ENCODE peak calls at places on chromosomes 12 and 14, in six cellular contexts. M is nephron progenitor cell, A is DMS153, Y is GDM1, J is A172, Q is H7. K is an unnamed sample.

GRCh38 chr14:69953266-69953905 is 74.2 kb downstream of the SMOC1 start:
- DNase-seq in J (no peak), M (no peak), Y (no peak), Q (no peak), A (no peak), K (no peak)

GRCh38 chr12:75722714-75723200 is 211.3 kb upstream of the KRR1 start:
- DNase-seq in Q (no peak), J (peak), Y (peak), M (no peak), A (peak), K (peak)

GRCh38 chr12:113119980-113120669 is 15.4 kb downstream of the RASAL1 start:
- DNase-seq in A (peak), M (no peak), Y (no peak), Q (peak), J (no peak), K (no peak)

GRCh38 chr12:92955997-92956663 is 27.0 kb upstream of the EEA1 start:
- DNase-seq in A (no peak), Y (no peak), Q (no peak), M (no peak), J (no peak), K (no peak)

GRCh38 chr14:24734917-24735500 is 101.0 kb upstream of the GZMB start:
- DNase-seq in A (peak), Y (peak), Q (peak), J (peak), M (peak), K (peak)

GRCh38 chr14:33773205-33774030 is 177.5 kb downstream of the EGLN3 start:
- DNase-seq in Q (no peak), A (no peak), J (no peak), M (no peak), Y (no peak), K (no peak)

GRCh38 chr12:2284321-2284813 is 231.6 kb downstream of the CACNA1C start:
- DNase-seq in A (no peak), M (no peak), Q (no peak), Y (no peak), J (no peak), K (no peak)

GRCh38 chr12:94250130-94250529 is 101.8 kb downstream of the PLXNC1 start:
- DNase-seq in Y (no peak), A (no peak), Q (no peak), J (no peak), M (no peak), K (no peak)

GRCh38 chr12:123634142-123634561 is 523 bp downstream of the GTF2H3 start:
- DNase-seq in Q (no peak), Y (no peak), J (no peak), A (no peak), M (peak), K (no peak)

GRCh38 chr12:127516467-127516866 is 750.5 kb upstream of the TMEM132C start:
- DNase-seq in Y (no peak), A (no peak), Q (no peak), J (peak), M (no peak), K (no peak)

GRCh38 chr12:131353826-131354225 is 357.1 kb upstream of the SFSWAP start:
- DNase-seq in A (no peak), Q (no peak), M (no peak), J (no peak), Y (no peak), K (no peak)

GRCh38 chr12:9163392-9163791 is 44.8 kb downstream of the PZP start:
- DNase-seq in Y (no peak), M (no peak), J (no peak), A (no peak), Q (no peak), K (no peak)

GRCh38 chr12:49541140-49541861 is 2.5 kb downstream of the KCNH3 start:
- DNase-seq in A (no peak), Q (peak), M (no peak), J (no peak), Y (no peak), K (no peak)

GRCh38 chr14:23148596-23149249 is 29.7 kb upstream of the CEBPE start:
- DNase-seq in Q (peak), J (no peak), A (no peak), M (no peak), Y (no peak), K (no peak)

GRCh38 chr12:76719171-76719631 is 44.7 kb upstream of the ZDHHC17 start:
- DNase-seq in Y (no peak), J (peak), A (no peak), Q (no peak), M (no peak), K (no peak)

GRCh38 chr12:51323966-51324895 is at the start of gene BIN2:
- DNase-seq in A (no peak), M (no peak), J (no peak), Q (peak), Y (peak), K (no peak)

GRCh38 chr12:102955926-102956737 is 1.3 kb upstream of the ASCL1 start:
- DNase-seq in Q (peak), J (no peak), Y (no peak), M (peak), A (no peak), K (peak)

GRCh38 chr12:1919284-1919683 is 832 bp upstream of the CACNA2D4 start:
- DNase-seq in Q (peak), Y (peak), J (no peak), A (no peak), M (no peak), K (no peak)

GRCh38 chr12:6958609-6959375 is 7.6 kb downstream of the PTPN6 start:
- DNase-seq in J (no peak), Y (peak), Q (no peak), A (no peak), M (no peak), K (no peak)

GRCh38 chr12:111764120-111764821 is 2.5 kb upstream of the ALDH2 start:
- DNase-seq in A (no peak), M (no peak), Y (no peak), J (no peak), Q (no peak), K (no peak)

GRCh38 chr12:75611041-75611440 is 99.6 kb upstream of the KRR1 start:
- DNase-seq in J (no peak), M (no peak), Q (no peak), Y (no peak), A (no peak), K (peak)

GRCh38 chr12:45257185-45257585 is 41.3 kb downstream of the ANO6 start:
- DNase-seq in J (no peak), M (no peak), Q (no peak), Y (peak), A (no peak), K (no peak)

GRCh38 chr14:85534435-85534834 is 4.5 kb downstream of the FLRT2 start:
- DNase-seq in A (no peak), J (no peak), M (peak), Y (no peak), Q (peak), K (no peak)

GRCh38 chr12:49818241-49818640 is 10.0 kb downstream of the NCKAP5L start:
- DNase-seq in Q (no peak), J (no peak), Y (no peak), A (no peak), M (no peak), K (no peak)

GRCh38 chr12:49706351-49707126 is 666 bp downstream of the FMNL3 start:
- DNase-seq in Q (peak), Y (no peak), J (no peak), A (no peak), M (peak), K (peak)

GRCh38 chr12:132390287-132391076 is 61.1 kb upstream of the GALNT9 start:
- DNase-seq in M (no peak), Y (no peak), J (no peak), Q (no peak), A (no peak), K (no peak)

GRCh38 chr14:81125536-81125935 is 95.2 kb downstream of the GTF2A1 start:
- DNase-seq in J (no peak), A (no peak), M (no peak), Q (no peak), Y (no peak), K (no peak)

GRCh38 chr12:70645494-70646317 is 8.5 kb upstream of the PTPRB start:
- DNase-seq in Q (no peak), Y (peak), M (no peak), A (no peak), J (peak), K (peak)